ENCODE peak calls at places on chromosome 17, in four cellular contexts. T is A549, Z is K562, S is transverse colon. O is an unnamed sample.

GRCh38 chr17:7882068-7882467 is 6.5 kb upstream of the CHD3 start:
- DNase-seq in T (no peak), Z (no peak), S (no peak), O (no peak)

GRCh38 chr17:29597361-29598172 is 4.6 kb downstream of the ANKRD13B start:
- DNase-seq in T (no peak), Z (no peak), S (no peak), O (no peak)

GRCh38 chr17:76053230-76054111 is 18.8 kb downstream of the SRP68 start:
- DNase-seq in T (peak), Z (peak), S (no peak), O (no peak)

GRCh38 chr17:35056013-35056412 is 7.5 kb downstream of the RFFL start:
- DNase-seq in T (no peak), Z (no peak), S (no peak), O (no peak)

GRCh38 chr17:17922198-17922901 is 49.9 kb downstream of the TOM1L2 start:
- DNase-seq in T (no peak), Z (peak), S (no peak), O (no peak)

GRCh38 chr17:5138616-5139453 is 23.0 kb downstream of the USP6 start:
- DNase-seq in T (no peak), Z (no peak), S (no peak), O (no peak)

GRCh38 chr17:55746466-55746865 is 4.4 kb upstream of the PCTP start:
- DNase-seq in T (no peak), Z (no peak), S (no peak), O (no peak)

GRCh38 chr17:76697702-76698465 is 12.9 kb downstream of the MXRA7 start:
- DNase-seq in T (no peak), Z (peak), S (no peak), O (no peak)

GRCh38 chr17:51528116-51528515 is 267.8 kb downstream of the UTP18 start:
- DNase-seq in T (no peak), Z (no peak), S (no peak), O (no peak)

GRCh38 chr17:80981062-80981902 is 10.4 kb upstream of the CHMP6 start:
- DNase-seq in T (no peak), Z (no peak), S (no peak), O (no peak)

GRCh38 chr17:32261521-32261792 is 4.2 kb upstream of the RHBDL3 start:
- DNase-seq in T (peak), Z (no peak), S (no peak), O (no peak)

GRCh38 chr17:7512824-7513540 is 28.8 kb downstream of the POLR2A start:
- DNase-seq in T (no peak), Z (no peak), S (no peak), O (no peak)

GRCh38 chr17:37116802-37117201 is 168.0 kb downstream of the AATF start:
- DNase-seq in T (no peak), Z (no peak), S (no peak), O (no peak)

GRCh38 chr17:28247671-28248556 is 71.1 kb upstream of the TMEM97 start:
- DNase-seq in T (no peak), Z (peak), S (no peak), O (no peak)

GRCh38 chr17:40325156-40326013 is 16.4 kb downstream of the RARA start:
- DNase-seq in T (no peak), Z (no peak), S (no peak), O (no peak)

GRCh38 chr17:44887971-44888955 is 11.0 kb downstream of the EFTUD2 start:
- DNase-seq in T (no peak), Z (no peak), S (no peak), O (no peak)

GRCh38 chr17:62684179-62684578 is 56.7 kb downstream of the MRC2 start:
- DNase-seq in T (no peak), Z (no peak), S (no peak), O (no peak)

GRCh38 chr17:83125515-83126274 is 46.3 kb downstream of the METRNL start:
- DNase-seq in T (no peak), Z (no peak), S (peak), O (peak)

GRCh38 chr17:39237586-39237985 is 11.8 kb upstream of the STAC2 start:
- DNase-seq in T (no peak), Z (no peak), S (no peak), O (no peak)

GRCh38 chr17:44487170-44487569 is 16.0 kb downstream of the GPATCH8 start:
- DNase-seq in T (no peak), Z (no peak), S (no peak), O (no peak)

GRCh38 chr17:66889480-66890230 is 54.7 kb downstream of the CACNG5 start:
- DNase-seq in T (no peak), Z (no peak), S (no peak), O (no peak)

DNA sequence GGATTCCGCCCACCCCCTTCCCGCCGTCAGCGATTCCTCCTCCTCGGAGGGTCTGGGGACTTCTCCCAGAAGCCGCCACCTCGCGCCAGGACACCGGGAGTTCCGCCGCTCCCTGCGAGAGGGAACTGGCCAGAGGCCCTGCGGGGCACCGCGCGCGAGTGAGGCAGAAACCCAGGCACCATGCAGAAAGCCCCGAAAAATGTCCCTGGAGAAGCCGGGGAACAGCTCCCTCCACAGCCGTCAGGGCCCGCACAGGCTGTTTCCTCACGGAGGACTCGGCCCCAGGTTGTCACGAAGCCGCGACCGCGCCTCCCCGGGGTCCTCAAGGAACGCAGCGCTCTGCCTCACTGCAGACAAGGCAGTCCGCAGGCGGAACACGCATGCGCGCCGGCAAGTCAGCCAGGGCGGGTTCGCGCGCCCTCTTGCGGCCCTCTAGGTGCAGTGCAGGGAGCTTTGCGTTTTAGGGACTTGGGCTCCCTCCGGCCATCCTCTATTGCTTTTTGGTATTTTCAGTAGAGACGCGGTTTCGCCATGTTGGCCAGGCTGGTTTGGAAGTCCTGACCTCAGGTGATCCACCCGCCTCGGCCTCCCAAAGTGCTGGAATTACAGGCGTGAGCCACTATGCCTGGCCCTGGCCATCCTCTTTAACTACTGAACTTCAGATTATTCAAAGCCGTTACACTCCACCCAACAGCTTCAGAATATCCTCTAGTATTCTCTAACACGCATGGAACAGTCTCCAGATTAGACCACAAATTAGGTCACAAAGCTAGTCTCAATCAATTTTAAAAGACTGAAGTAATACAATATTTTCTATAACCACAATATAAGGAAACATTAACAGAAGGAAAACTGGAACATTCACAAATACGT is 20.3 kb upstream of the ZNF287 start:
- DNase-seq in T (peak), Z (peak), S (peak), O (peak)
- TF ChIP-seq POLR2A in T (peak), Z (no peak), S (no peak), O (peak)

DNA sequence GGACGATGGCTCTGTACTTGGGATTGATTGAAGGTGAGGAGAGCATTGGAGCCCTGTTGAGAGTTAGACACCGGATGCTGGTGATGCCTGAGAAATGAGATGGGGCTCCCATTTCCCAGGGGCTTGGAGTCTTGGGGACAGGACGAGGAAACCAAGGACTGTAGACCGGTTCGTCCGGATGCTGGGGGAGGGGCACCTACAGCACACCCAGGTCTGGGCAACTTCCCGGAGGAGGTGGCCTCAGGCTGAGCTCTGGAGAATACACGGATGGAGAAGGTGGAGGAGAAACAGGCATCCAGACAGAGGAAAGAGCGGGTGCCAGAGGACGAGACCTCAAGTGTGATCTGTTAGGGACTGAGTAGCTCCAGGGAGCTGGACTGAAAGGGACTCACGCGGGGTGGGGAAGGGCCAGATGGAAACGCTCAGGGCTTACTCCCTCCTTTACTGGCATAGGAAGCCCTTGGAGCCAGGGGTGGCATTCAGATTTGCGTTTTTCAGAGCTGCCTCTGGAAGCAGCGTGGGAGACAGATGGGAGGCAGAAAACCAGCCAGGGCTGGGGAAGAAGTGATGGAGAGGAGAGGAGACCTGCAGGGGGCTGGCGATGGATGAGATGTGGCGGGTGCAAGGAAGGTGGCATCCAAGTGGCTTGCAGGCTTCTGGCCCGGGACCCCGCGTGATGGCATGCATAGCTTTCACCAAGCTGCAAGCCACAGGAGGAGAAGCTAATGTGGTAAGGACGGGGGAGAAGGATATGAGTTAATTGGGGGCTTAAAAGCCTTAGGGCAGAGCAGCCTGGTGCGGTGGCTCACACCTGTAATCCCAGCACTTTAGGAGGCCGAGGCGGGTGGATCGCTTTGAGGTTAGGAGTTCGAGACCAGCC is 8.3 kb downstream of the C1QTNF1 start:
- DNase-seq in T (no peak), Z (no peak), S (no peak), O (no peak)
- TF ChIP-seq EP300 in T (no peak), Z (no peak), S (no peak), O (no peak)

DNA sequence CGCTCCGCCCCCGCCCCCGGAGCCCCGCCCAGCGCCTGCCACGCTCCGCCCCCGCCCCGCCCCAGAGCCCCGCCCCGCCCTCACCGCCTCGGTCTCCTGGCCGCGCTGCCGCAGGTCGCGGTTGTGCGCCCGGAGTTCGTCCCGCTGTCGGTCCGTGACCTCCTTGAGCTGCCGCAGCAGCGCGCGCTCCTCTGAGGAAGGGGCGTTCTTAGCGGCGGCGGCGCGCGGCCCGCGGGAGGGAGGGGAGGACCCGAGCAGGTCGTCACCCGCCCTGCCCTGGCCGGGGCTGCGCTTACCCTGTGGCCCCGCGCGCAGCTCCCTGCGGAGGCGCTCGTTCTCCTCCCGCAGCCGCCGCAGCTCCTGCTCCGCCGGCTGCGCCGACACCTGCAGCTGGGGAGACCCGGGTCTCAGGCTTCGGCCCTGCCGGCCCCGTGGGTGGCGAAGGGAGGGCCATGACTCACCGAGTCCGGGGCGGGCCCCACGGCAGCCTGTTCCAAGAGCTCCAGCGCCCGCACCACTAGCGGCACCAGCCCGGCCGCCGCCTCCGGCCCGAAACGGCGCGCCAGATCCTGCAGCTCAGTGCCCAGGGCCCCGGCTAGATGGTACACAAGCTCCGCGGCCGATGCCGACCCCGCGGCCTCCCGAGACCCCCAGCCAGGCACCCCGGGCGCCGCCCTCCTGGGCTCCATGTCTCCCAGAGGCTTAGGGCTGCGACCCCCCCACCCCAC is 386 bp downstream of the RILP start:
- DNase-seq in T (peak), Z (peak), S (peak), O (peak)
- TF ChIP-seq POLR2A in T (peak), Z (peak), S (peak), O (peak)

DNA sequence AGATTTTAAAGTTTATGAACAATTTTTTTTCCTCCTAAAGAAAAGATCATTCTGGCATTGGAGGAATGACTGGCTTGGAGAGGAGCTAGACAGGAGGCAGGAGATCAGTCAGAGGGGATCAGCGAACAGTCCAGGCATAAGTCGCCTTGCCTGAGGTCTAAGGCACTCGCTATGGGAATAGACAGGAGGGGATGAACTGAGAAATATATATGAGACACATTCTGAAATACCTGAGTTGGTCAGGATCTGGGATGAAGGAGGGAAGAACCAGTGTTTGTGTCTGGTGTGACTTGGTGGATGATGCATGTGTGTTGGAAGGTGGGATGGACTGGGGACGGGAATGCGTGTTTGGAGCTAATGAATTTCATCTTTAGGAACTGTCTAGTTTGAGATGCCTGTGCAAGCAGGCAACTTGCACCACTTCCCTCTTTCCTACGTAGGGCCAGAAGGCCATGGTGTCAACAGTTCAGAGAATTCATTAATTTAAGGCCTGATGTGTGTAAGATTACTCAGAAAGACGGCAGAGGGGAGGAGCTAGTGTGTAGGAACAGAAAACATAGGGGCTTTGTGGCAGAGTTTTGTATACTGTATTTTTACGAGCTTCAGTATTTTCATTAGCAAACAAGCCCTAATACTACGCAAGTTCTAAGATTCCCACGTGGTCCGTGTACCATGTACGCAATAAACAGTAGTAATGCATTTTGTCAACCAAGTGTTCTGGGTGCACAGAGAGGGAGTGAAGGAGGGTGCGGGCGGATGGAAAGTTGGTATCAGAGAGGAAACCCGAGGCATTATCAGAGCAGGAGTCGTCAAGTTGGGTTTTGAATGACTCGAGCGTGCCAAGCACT is 825 bp downstream of the HEATR6 start:
- DNase-seq in T (no peak), Z (peak), S (no peak), O (no peak)
- TF ChIP-seq EP300 in T (no peak), Z (peak), S (no peak), O (no peak)